ENCODE peak calls at places on chromosomes 5 and 9, in nine cellular contexts. Z, D, X, P, S, A, J, V and M are unnamed samples.

GRCh38 chr5:10352404-10353240 is 873 bp upstream of the MARCHF6 start:
- DNase-seq in A (no peak), D (no peak), S (no peak), Z (no peak), X (no peak), V (peak), J (no peak), P (peak), M (no peak)

GRCh38 chr9:92332577-92333287 is 7.0 kb downstream of the CENPP start:
- DNase-seq in Z (no peak), V (no peak), A (no peak), D (no peak), P (peak), X (no peak), J (no peak), S (no peak), M (no peak)

GRCh38 chr5:60794691-60795090 is 49.4 kb downstream of the ELOVL7 start:
- DNase-seq in J (no peak), P (no peak), Z (no peak), D (no peak), V (no peak), A (peak), S (no peak), X (no peak), M (no peak)

GRCh38 chr9:81595887-81596558 is 93.3 kb downstream of the TLE1 start:
- DNase-seq in D (no peak), Z (no peak), V (no peak), J (no peak), X (no peak), P (no peak), A (no peak), S (no peak), M (no peak)

GRCh38 chr9:127204771-127205470 is 59.7 kb upstream of the GARNL3 start:
- DNase-seq in D (peak), P (peak), X (no peak), S (peak), J (no peak), V (no peak), A (peak), Z (no peak), M (no peak)

GRCh38 chr5:124633209-124633608 is 113.2 kb downstream of the ZNF608 start:
- DNase-seq in D (no peak), X (no peak), A (no peak), Z (no peak), S (no peak), J (no peak), V (no peak), P (no peak), M (no peak)

GRCh38 chr5:8864053-8864452 is 681.8 kb downstream of the SEMA5A start:
- DNase-seq in A (no peak), P (peak), S (no peak), V (peak), X (no peak), Z (no peak), D (no peak), J (no peak), M (no peak)

GRCh38 chr5:69086206-69086605 is 7.6 kb upstream of the SLC30A5 start:
- DNase-seq in V (no peak), J (no peak), Z (no peak), P (no peak), A (no peak), S (no peak), D (no peak), X (no peak), M (no peak)

GRCh38 chr9:124126571-124127289 is 115.2 kb downstream of the LHX2 start:
- DNase-seq in V (peak), P (peak), A (peak), Z (peak), X (peak), J (peak), S (peak), D (peak), M (no peak)

GRCh38 chr5:53874409-53874808 is 314.0 kb downstream of the NDUFS4 start:
- DNase-seq in D (no peak), P (no peak), X (no peak), A (no peak), V (no peak), J (no peak), Z (no peak), S (no peak), M (no peak)

GRCh38 chr5:146042628-146043279 is 62.6 kb downstream of the PLAC8L1 start:
- DNase-seq in D (no peak), X (no peak), Z (no peak), V (no peak), P (peak), A (no peak), J (no peak), S (no peak), M (no peak)

GRCh38 chr5:102765350-102765749 is 10.2 kb downstream of the PAM start:
- DNase-seq in J (no peak), S (no peak), X (no peak), D (no peak), A (no peak), V (no peak), Z (no peak), P (no peak), M (no peak)

GRCh38 chr9:107276966-107277710 is 5.9 kb upstream of the RAD23B start:
- DNase-seq in S (no peak), D (no peak), P (peak), J (no peak), Z (no peak), A (no peak), X (no peak), V (no peak), M (no peak)

GRCh38 chr5:124649548-124650501 is 96.6 kb downstream of the ZNF608 start:
- DNase-seq in A (no peak), X (peak), P (peak), V (peak), S (peak), Z (peak), J (peak), D (peak), M (no peak)

GRCh38 chr5:31725996-31726395 is 87.1 kb downstream of the PDZD2 start:
- DNase-seq in S (no peak), D (no peak), Z (no peak), X (no peak), P (no peak), A (no peak), V (no peak), J (no peak), M (no peak)

GRCh38 chr5:53645078-53645477 is 84.6 kb downstream of the NDUFS4 start:
- DNase-seq in Z (no peak), D (no peak), J (no peak), A (no peak), X (no peak), P (no peak), V (no peak), S (no peak), M (no peak)

GRCh38 chr5:105230516-105230915 is 1667.9 kb upstream of the NUDT12 start:
- DNase-seq in P (no peak), S (no peak), Z (no peak), D (no peak), A (no peak), J (no peak), V (no peak), X (no peak), M (no peak)

GRCh38 chr5:122295138-122295537 is 16.9 kb upstream of the SNCAIP start:
- DNase-seq in S (no peak), X (no peak), J (no peak), V (no peak), P (no peak), D (no peak), Z (no peak), A (no peak), M (no peak)

GRCh38 chr9:77433675-77434445 is 214.3 kb downstream of the GNA14 start:
- DNase-seq in V (peak), Z (peak), X (peak), D (peak), A (peak), J (peak), P (peak), S (peak), M (no peak)

GRCh38 chr9:127942152-127943010 is 4.7 kb upstream of the DPM2 start:
- DNase-seq in S (peak), Z (peak), A (peak), D (peak), X (no peak), V (peak), P (peak), J (peak), M (no peak)

GRCh38 chr9:14661421-14662059 is 31.7 kb downstream of the ZDHHC21 start:
- DNase-seq in D (no peak), A (no peak), J (no peak), X (no peak), S (no peak), V (no peak), Z (no peak), P (peak), M (no peak)

GRCh38 chr5:124980174-124980941 is 233.9 kb upstream of the ZNF608 start:
- DNase-seq in A (no peak), D (no peak), Z (no peak), J (no peak), X (no peak), S (no peak), P (no peak), V (no peak), M (no peak)

GRCh38 chr5:55308254-55308836 is 556 bp downstream of the MTREX start:
- DNase-seq in D (no peak), J (no peak), P (peak), V (peak), Z (no peak), S (peak), X (no peak), A (peak), M (no peak)

GRCh38 chr9:115694014-115694413 is 459.6 kb upstream of the PAPPA start:
- DNase-seq in A (peak), Z (no peak), X (no peak), J (no peak), V (no peak), S (peak), P (peak), D (no peak), M (no peak)

GRCh38 chr9:69649566-69650260 is 22.5 kb downstream of the APBA1 start:
- DNase-seq in S (no peak), P (peak), J (no peak), V (no peak), Z (no peak), X (no peak), A (no peak), D (no peak), M (no peak)

GRCh38 chr5:103019804-103020203 is 100.1 kb downstream of the GIN1 start:
- DNase-seq in J (no peak), A (no peak), P (no peak), Z (no peak), X (no peak), D (no peak), V (no peak), S (no peak), M (no peak)

GRCh38 chr5:180081481-180081880 is 9.9 kb upstream of the RNF130 start:
- DNase-seq in X (no peak), V (no peak), P (no peak), D (no peak), J (no peak), A (no peak), Z (no peak), S (no peak), M (no peak)

GRCh38 chr5:106876665-106877194 is 794.0 kb downstream of the EFNA5 start:
- DNase-seq in S (no peak), A (no peak), D (no peak), Z (no peak), P (no peak), J (no peak), X (no peak), V (no peak), M (no peak)

GRCh38 chr9:32069969-32070368 is 314.5 kb upstream of the ACO1 start:
- DNase-seq in A (no peak), V (no peak), D (no peak), J (no peak), Z (no peak), S (no peak), X (no peak), P (no peak), M (no peak)

GRCh38 chr5:102375256-102375655 is 79.2 kb upstream of the SLCO4C1 start:
- DNase-seq in X (no peak), D (no peak), J (no peak), A (no peak), P (no peak), S (no peak), Z (no peak), V (no peak), M (no peak)

GRCh38 chr5:90279091-90279490 is 130.5 kb downstream of the CETN3 start:
- DNase-seq in D (no peak), Z (no peak), J (no peak), P (no peak), S (no peak), V (no peak), X (no peak), A (no peak), M (no peak)

GRCh38 chr9:20618361-20618799 is 3.9 kb downstream of the MLLT3 start:
- DNase-seq in S (no peak), A (peak), X (peak), Z (no peak), D (peak), P (peak), J (peak), V (peak), M (no peak)

DNA sequence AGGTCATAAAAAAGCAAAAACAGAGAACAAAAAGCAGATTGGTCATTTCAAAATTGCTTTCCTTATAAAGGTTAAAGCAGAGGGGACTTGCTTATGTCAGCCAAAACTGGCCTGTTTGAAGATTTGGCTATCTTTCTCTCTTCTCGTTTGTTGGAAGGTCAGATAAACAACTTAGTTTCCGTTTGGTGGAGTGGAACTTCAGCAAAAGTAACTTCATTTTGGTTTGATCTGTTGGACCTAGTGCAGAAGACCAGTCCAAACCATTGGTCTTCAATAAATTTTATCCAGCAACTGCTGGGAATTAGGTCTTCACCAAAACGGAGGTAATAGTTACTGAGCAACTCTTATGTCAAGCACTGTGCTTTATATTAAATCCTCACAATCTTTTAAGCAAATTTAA is 45.1 kb upstream of the HMGCS1 start:
- DNase-seq in A (no peak), S (no peak), J (no peak), X (no peak), D (no peak), P (no peak), V (no peak), Z (no peak), M (peak)
- H3K27ac ChIP-seq in A (no peak), S (no peak), J (no peak), X (no peak), D (no peak), P (no peak), V (peak), Z (no peak), M (no peak)

GRCh38 chr9:16062542-16063240 is 509.8 kb downstream of the CCDC171 start:
- DNase-seq in J (no peak), S (no peak), P (peak), Z (no peak), A (peak), V (no peak), X (no peak), D (no peak), M (no peak)
- TF ChIP-seq POLR2A in J (no peak), S (no peak), P (no peak), Z (no peak), A (no peak), V (no peak), X (no peak), D (no peak), M (no peak)

DNA sequence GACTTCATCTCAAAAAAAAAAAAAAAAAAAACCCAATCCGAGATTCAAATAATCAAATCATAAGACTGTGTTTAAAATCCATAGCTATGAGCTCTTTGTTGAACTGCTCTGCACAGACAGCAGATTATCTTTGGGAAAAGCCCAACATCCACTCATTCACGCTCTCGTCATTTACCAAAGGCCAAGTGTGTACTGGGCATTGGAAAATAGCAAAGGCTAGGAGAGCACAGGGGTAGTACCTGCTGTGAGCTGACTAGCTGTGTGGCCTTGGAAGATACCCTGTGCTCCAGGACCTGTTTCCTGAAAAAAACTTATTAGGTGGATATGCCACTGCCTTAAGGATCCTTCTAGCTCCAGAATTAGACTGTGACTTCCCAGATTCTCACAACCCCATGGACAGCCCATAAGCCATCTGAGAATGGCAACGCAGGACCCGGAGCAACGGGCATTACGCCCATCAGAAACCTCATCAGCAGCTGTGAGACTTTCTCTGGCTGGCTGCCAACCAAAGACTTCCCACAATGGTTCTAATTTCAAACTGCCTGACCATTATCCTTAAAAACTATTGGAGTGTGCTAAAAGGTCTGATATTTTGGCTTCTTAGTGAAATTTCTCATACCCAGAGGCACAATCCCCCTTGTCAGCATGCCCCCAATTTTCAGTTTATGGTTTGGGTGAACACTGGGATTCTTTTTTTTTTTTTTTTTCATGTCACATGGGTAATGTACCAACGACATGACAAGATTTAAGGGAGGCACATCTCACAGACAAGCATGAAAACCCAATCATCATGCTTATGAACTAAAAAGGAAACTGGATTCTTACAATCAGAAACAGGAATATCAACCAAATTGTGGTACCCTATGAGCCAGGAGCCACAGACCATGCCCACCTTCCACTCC is 16.8 kb downstream of the SERINC5 start:
- DNase-seq in S (peak), X (peak), V (peak), J (peak), Z (peak), D (peak), P (peak), A (no peak), M (peak)
- H3K27ac ChIP-seq in S (peak), X (peak), V (no peak), J (peak), Z (no peak), D (peak), P (no peak), A (no peak), M (no peak)

GRCh38 chr5:178123987-178124925 is 6.6 kb upstream of the RMND5B start:
- DNase-seq in S (no peak), P (no peak), D (no peak), V (peak), Z (no peak), J (peak), X (no peak), A (no peak), M (no peak)
- TF ChIP-seq POLR2A in S (no peak), P (no peak), D (no peak), V (no peak), Z (no peak), J (no peak), X (no peak), A (no peak), M (no peak)

DNA sequence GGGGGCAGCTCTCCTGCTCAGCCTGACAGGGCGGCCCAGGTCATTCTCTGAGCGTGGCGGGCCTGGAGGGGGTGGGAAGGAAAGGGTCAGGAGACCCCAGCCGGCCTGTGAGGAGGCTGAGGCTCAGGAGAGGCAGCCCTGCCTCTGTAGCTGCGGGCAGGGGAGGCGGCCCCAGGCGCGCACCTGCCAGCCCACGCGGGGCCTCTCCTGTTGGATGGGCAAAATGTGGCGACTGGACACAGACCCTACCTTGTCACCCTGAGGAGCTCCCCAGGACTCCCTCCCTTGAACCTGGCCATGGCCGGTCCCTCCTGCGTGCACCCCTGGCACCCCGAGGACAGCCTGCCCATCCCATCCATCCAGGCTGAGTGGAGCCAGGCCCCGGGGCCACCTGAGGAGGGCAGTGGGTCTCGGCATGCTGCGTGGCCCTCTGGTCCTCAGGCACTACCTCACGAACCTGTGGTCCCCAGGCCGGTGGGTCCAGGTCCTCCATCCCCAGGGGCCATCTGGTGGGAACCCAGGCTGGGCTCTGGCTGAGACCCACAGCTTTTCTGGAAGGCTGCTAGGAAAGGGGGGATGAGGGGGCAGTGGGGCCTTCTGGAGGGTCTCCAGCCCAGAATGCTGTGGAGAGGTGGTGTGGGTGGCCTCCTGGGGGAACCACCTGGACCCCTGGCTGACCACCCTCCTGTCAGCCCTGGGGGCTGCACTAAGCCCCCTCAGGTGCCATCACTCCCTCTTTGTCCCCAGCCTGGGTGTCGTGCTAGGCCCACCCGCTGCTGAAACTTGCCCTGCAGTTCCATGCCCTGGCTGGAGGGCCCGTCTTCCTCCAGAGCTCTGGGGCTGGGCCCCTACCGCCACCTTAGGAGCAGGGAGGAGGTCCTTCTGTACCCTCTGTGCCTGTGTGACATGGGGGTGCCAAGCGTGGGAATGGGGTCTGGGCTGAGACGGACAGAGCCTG is 15.2 kb upstream of the NRARP start:
- DNase-seq in D (no peak), J (peak), X (no peak), P (no peak), V (no peak), S (no peak), A (no peak), Z (no peak), M (no peak)
- H3K27ac ChIP-seq in D (peak), J (no peak), X (no peak), P (no peak), V (no peak), S (peak), A (peak), Z (no peak), M (peak)

GRCh38 chr5:133409210-133409674 is 203.1 kb downstream of the FSTL4 start:
- DNase-seq in S (no peak), D (no peak), Z (no peak), X (no peak), J (no peak), V (no peak), A (no peak), P (no peak), M (no peak)

GRCh38 chr5:133407277-133407632 is 205.1 kb downstream of the FSTL4 start:
- DNase-seq in J (no peak), S (no peak), A (no peak), V (peak), D (no peak), X (no peak), P (no peak), Z (no peak), M (no peak)

GRCh38 chr5:133410335-133410828 is 202.0 kb downstream of the FSTL4 start:
- DNase-seq in D (no peak), V (no peak), X (no peak), Z (no peak), A (no peak), S (no peak), P (no peak), J (no peak), M (no peak)

GRCh38 chr5:133406632-133407276 is 205.6 kb downstream of the FSTL4 start:
- DNase-seq in Z (no peak), P (no peak), D (no peak), X (no peak), V (no peak), A (no peak), J (no peak), S (no peak), M (no peak)

DNA sequence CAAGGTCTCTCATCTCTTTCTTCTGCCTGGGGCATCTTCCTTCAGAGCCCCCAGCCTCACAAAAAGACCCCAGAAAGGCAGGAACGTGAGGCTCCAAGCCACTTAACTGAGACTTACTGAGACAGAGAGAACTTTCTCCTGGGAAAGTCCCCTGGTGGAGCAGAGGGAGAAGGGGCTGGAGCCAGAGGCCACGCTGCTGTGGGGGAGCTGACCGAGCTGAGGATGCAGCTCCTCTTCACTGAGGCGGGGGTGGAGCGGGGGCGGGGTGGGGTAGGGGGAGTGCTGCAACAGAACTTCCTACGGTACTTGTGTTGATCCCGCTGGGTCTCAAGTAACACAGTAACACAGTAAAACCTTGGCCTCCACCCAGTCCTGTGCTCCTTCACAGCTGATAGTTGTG is 204.0 kb downstream of the FSTL4 start:
- DNase-seq in V (no peak), P (no peak), S (no peak), X (no peak), D (no peak), J (no peak), A (no peak), Z (no peak), M (no peak)
- TF ChIP-seq POLR2A in V (no peak), P (no peak), S (no peak), X (no peak), D (no peak), J (no peak), A (no peak), Z (no peak), M (no peak)